ENCODE peak calls at places on chromosomes 12 and 14, in six cellular contexts. V is stomach, Z is endothelial cell of umbilical vein, J is sigmoid colon, L is GM23338, Y is HCT116. Q is an unnamed sample. For H3K36me3, the result is how much of the 10 kb centered on the place peaks cover.

GRCh38 chr14:68088463-68088862 is 268.9 kb downstream of the RAD51B start:
- DNase-seq in V (no peak), Z (no peak), J (peak), L (no peak), Y (peak), Q (peak)

GRCh38 chr12:54562720-54563356 is 13.4 kb downstream of the PDE1B start:
- DNase-seq in Z (no peak), J (peak), Y (no peak), V (no peak), L (no peak), Q (no peak)

GRCh38 chr14:105635560-105635959 is 109.2 kb downstream of the TMEM121 start:
- DNase-seq in Y (no peak), Z (no peak), L (no peak), V (no peak), J (no peak), Q (no peak)

GRCh38 chr12:69059465-69060457 is 126.8 kb upstream of the CPM start:
- DNase-seq in Z (peak), L (no peak), Y (peak), J (no peak), V (no peak), Q (peak)

GRCh38 chr14:99245541-99246511 is 26.2 kb downstream of the BCL11B start:
- DNase-seq in Z (no peak), L (peak), Y (no peak), V (no peak), J (peak), Q (no peak)

GRCh38 chr12:94140556-94140955 is 7.8 kb upstream of the PLXNC1 start:
- DNase-seq in V (peak), Y (peak), L (peak), Z (no peak), J (no peak), Q (no peak)

GRCh38 chr12:3107071-3107583 is 29.9 kb downstream of the TSPAN9 start:
- DNase-seq in L (peak), Y (no peak), J (no peak), V (no peak), Z (no peak), Q (no peak)

GRCh38 chr12:118714051-118714460 is 267.3 kb upstream of the SRRM4 start:
- DNase-seq in L (peak), V (no peak), J (no peak), Z (no peak), Y (peak), Q (no peak)

GRCh38 chr12:107484941-107485340 is 200.7 kb upstream of the PWP1 start:
- DNase-seq in Z (no peak), L (no peak), Y (no peak), J (no peak), V (no peak), Q (no peak)

GRCh38 chr12:88245905-88246304 is 103.8 kb downstream of the TMTC3 start:
- DNase-seq in Y (no peak), Z (no peak), V (no peak), L (no peak), J (no peak), Q (no peak)

GRCh38 chr12:83156800-83157199 is 470.1 kb downstream of the TMTC2 start:
- DNase-seq in Z (no peak), V (no peak), L (no peak), J (no peak), Y (no peak), Q (no peak)

GRCh38 chr12:57735952-57736742 is 2.4 kb downstream of the AGAP2 start:
- DNase-seq in Z (no peak), L (peak), V (no peak), J (no peak), Y (no peak), Q (no peak)

GRCh38 chr12:47736216-47736615 is 10.9 kb upstream of the ENDOU start:
- DNase-seq in Z (no peak), Y (no peak), J (no peak), V (no peak), L (no peak), Q (no peak)

GRCh38 chr12:123391546-123392343 is 7.8 kb downstream of the KMT5A start:
- DNase-seq in L (no peak), Z (no peak), J (no peak), V (no peak), Y (no peak), Q (no peak)

GRCh38 chr14:55005071-55005470 is 21.8 kb downstream of the WDHD1 start:
- DNase-seq in V (no peak), L (no peak), Z (no peak), Y (no peak), J (no peak), Q (no peak)

DNA sequence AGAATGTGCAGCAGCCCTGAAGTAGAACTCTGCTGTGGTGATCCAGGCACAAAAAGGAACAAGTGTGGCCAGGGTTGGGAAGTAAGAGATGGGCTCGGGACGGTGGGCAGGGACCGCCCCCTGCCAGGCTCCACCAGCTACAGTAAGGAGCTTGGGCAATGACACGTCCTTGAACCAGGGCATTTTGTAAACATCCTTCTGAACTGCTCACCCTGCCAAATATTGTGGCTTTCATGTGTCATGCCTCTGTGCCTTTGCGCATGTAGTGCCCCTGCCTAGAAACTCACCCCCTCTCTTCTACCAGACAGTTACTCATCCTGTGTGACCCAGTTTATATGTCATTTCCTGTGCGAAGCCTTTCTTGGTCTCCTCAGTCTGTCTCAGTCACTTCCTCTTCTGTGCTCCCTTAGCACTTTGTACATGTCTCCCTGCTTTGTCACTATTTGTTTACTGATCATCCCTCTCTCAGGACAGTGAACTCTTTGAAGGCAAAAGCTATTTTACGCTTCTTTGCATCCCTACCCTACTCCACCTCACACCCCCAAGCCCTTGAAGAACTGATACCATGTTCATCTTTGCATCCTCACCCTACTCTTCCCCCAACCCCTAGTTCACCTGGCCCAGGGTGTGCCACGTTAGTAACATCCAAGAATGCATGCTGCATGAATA is 108.9 kb upstream of the PLEKHG7 start:
- DNase-seq in Z (peak), L (no peak), V (peak), J (peak), Y (no peak), Q (peak)
- TF ChIP-seq POLR2AphosphoS5 in Z (peak), L (no peak), V (no peak), J (peak), Y (no peak), Q (no peak)

GRCh38 chr12:109489955-109490565 is 12.6 kb downstream of the UBE3B start:
- DNase-seq in V (no peak), Y (no peak), Z (no peak), L (no peak), J (no peak), Q (no peak)

GRCh38 chr12:109493938-109494337 is 16.5 kb downstream of the UBE3B start:
- DNase-seq in Y (no peak), Z (no peak), V (no peak), L (no peak), J (no peak), Q (no peak)

GRCh38 chr12:109493090-109493489 is 15.7 kb downstream of the UBE3B start:
- DNase-seq in L (no peak), V (no peak), Z (no peak), J (no peak), Y (no peak), Q (no peak)

GRCh38 chr12:109492371-109492770 is 14.9 kb downstream of the UBE3B start:
- DNase-seq in Y (no peak), V (peak), J (no peak), L (no peak), Z (no peak), Q (no peak)

DNA sequence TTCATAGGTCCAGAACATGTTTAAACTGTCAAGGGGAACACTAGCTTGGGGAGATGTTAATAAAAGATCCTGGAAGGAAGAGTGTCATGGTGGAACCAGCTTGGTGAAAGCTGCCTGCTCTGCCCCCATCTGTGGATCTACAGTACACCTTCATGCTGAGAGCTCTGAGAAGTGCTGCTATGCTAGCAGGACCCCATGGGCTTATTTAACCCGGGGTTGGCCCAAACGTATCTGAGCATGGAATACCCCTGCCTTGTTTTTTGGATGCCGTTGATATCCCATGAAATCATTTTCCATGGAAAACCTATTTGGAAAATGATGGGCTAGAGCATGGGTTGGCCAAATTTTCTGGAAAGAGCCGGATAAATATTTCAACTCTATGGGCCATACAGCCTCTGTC is 14.2 kb downstream of the UBE3B start:
- DNase-seq in Z (no peak), V (no peak), L (no peak), Y (no peak), J (no peak), Q (no peak)
- H3K36me3 ChIP-seq in Z (under half), V (half or more), L (under half), Y (under half), J (half or more), Q (under half)

GRCh38 chr12:65556676-65557424 is 267.4 kb upstream of the HMGA2 start:
- DNase-seq in V (peak), Y (peak), J (peak), L (peak), Z (peak), Q (no peak)
- TF ChIP-seq POLR2AphosphoS5 in V (no peak), Y (peak), J (no peak), L (no peak), Z (peak), Q (no peak)

DNA sequence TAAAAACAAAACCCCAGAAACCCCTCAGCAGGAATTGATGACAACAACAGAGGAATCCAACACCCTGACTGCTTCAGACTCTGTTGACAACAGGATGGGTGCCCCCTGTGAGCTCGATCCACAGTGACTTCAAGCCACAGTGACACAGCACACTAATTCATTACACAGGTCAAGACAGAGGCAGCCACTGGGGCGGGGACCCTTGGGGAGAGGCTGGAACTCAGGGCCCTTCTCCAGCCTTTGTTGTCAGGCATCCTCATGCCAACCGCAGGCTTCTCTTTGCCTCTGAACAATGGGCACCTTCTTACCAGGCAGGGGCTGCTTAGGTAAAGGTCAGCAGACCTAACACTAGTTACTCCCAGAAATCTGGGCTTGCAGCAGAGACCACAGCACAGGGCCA is 37.6 kb downstream of the ACADS start:
- DNase-seq in J (no peak), L (no peak), Y (no peak), Z (no peak), V (no peak), Q (no peak)
- H3K36me3 ChIP-seq in J (under half), L (under half), Y (under half), Z (under half), V (half or more), Q (under half)

GRCh38 chr14:49622022-49622607 is 1.5 kb downstream of the MGAT2 start:
- DNase-seq in J (no peak), V (no peak), Y (no peak), Z (peak), L (no peak), Q (no peak)

GRCh38 chr14:49621114-49621881 is 699 bp downstream of the MGAT2 start:
- DNase-seq in V (peak), J (peak), Y (no peak), L (peak), Z (peak), Q (no peak)

GRCh38 chr14:49617846-49618519 is 2.4 kb downstream of the RPL36AL start:
- DNase-seq in L (no peak), V (no peak), Y (no peak), Z (no peak), J (no peak), Q (no peak)

GRCh38 chr14:49620182-49621113 is at the start of the genes MGAT2 and RPL36AL:
- DNase-seq in J (peak), Y (peak), Z (peak), V (peak), L (peak), Q (peak)

DNA sequence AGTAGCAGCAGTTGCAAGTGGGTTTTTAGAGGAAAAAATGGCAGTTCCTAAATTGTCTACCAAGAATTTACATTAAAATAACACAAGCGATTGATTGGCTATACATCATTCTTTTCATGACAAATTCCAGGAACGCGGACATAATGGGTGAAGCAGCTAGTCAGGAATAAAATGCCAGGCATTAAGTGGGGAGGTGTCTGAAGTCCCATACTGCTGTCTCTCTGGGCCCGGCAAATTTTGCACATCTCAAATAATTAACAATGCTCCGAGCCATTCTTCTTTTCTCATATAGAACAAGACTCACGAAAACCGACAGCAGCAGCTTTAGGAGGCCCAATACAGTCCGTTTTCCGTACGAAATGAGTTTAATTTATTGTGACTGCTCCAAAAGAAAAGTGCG is 696 bp downstream of the RPL36AL start:
- DNase-seq in L (no peak), Z (no peak), Y (no peak), J (no peak), V (no peak), Q (no peak)
- TF ChIP-seq POLR2AphosphoS5 in L (no peak), Z (no peak), Y (no peak), J (no peak), V (no peak), Q (no peak)